ENCODE peak calls at places on chromosomes 5 and 9, in seven cellular contexts. W is IMR-90; J is NT2/D1; R is activated T-cell treated with anti-CD3 and anti-CD28 coated beads, Interleukin-2, amount 50 U/mL, for 4 hours; A is Kasumi-1; T is NCI-H524; Q is NCI-H1436 treated with DMSO at 0.1 percent for 48 hours. B is an unnamed sample.
A peak's percentile ranks its signal among the peaks of the same experiment; 100 is the strongest.

GRCh38 chr5:80093796-80094195 is 58.6 kb downstream of the THBS4 start:
- DNase-seq in W (no peak), J (no peak), R (no peak), A (no peak), T (no peak), Q (no peak), B (no peak)

GRCh38 chr9:130183133-130183762 is 11.0 kb downstream of the NCS1 start:
- DNase-seq in W (peak; percentile 71), J (no peak), R (no peak), A (no peak), T (peak; percentile 53), Q (no peak), B (peak; percentile 71)

GRCh38 chr5:139808481-139809330 is 13.1 kb downstream of the PSD2 start:
- DNase-seq in W (peak; percentile 24), J (no peak), R (no peak), A (peak; percentile 58), T (no peak), Q (no peak), B (peak; percentile 42)

GRCh38 chr9:73151653-73152382 is at the start of gene ANXA1:
- DNase-seq in W (peak; percentile 83), J (peak; percentile 25), R (no peak), A (peak; percentile 11), T (no peak), Q (no peak), B (peak; percentile 93)

GRCh38 chr9:110452227-110452801 is 114.7 kb upstream of the TXNDC8 start:
- DNase-seq in W (peak; percentile 15), J (no peak), R (no peak), A (peak; percentile 38), T (no peak), Q (no peak), B (peak; percentile 56)

GRCh38 chr5:169803077-169803981 is 166.3 kb downstream of the DOCK2 start:
- DNase-seq in W (peak; percentile 100), J (no peak), R (no peak), A (peak; percentile 68), T (no peak), Q (no peak), B (peak; percentile 97)

GRCh38 chr9:70949239-70949638 is 172.2 kb downstream of the TRPM3 start:
- DNase-seq in W (no peak), J (no peak), R (no peak), A (no peak), T (no peak), Q (no peak), B (no peak)

GRCh38 chr5:158313739-158314464 is 455.0 kb upstream of the CLINT1 start:
- DNase-seq in W (no peak), J (peak; percentile 39), R (no peak), A (no peak), T (peak; percentile 81), Q (no peak), B (no peak)

GRCh38 chr9:123775289-123775688 is 154.6 kb downstream of the DENND1A start:
- DNase-seq in W (no peak), J (no peak), R (no peak), A (no peak), T (no peak), Q (no peak), B (no peak)

GRCh38 chr5:937151-937924 is 44.7 kb downstream of the TRIP13 start:
- DNase-seq in W (no peak), J (no peak), R (no peak), A (no peak), T (no peak), Q (no peak), B (no peak)

GRCh38 chr5:1016036-1016435 is 7.4 kb downstream of the NKD2 start:
- DNase-seq in W (no peak), J (no peak), R (no peak), A (no peak), T (no peak), Q (no peak), B (no peak)

GRCh38 chr9:127711226-127711701 is 4.2 kb downstream of the PTRH1 start:
- DNase-seq in W (no peak), J (no peak), R (no peak), A (no peak), T (peak; percentile 71), Q (no peak), B (no peak)